ENCODE peak calls at places on chromosomes 12 and 14, in nine cellular contexts. One of them, this sample, is unnamed.

GRCh38 chr14:42571991-42572390 is 965.3 kb downstream of the LRFN5 start:
- DNase-seq in H1: no peak
- DNase-seq in A549: no peak
- DNase-seq in HepG2: no peak
- DNase-seq in SK-N-SH: no peak
- DNase-seq in HCT116: no peak
- DNase-seq in endothelial cell of umbilical vein: no peak
- DNase-seq in GM12878: no peak
- DNase-seq in K562: no peak
- DNase-seq in this sample: no peak

GRCh38 chr12:131123817-131124216 is 170.1 kb downstream of the ADGRD1 start:
- DNase-seq in HepG2: no peak
- DNase-seq in endothelial cell of umbilical vein: no peak
- DNase-seq in K562: no peak
- DNase-seq in H1: no peak
- DNase-seq in HCT116: no peak
- DNase-seq in SK-N-SH: no peak
- DNase-seq in GM12878: no peak
- DNase-seq in A549: no peak
- DNase-seq in this sample: no peak

GRCh38 chr12:66168410-66168809 is 1.4 kb downstream of the TMBIM4 start:
- DNase-seq in A549: no peak
- DNase-seq in GM12878: no peak
- DNase-seq in SK-N-SH: no peak
- DNase-seq in H1: no peak
- DNase-seq in endothelial cell of umbilical vein: no peak
- DNase-seq in HCT116: no peak
- DNase-seq in HepG2: no peak
- DNase-seq in K562: no peak
- DNase-seq in this sample: peak

GRCh38 chr14:68254669-68255527 is 435.3 kb downstream of the RAD51B start:
- DNase-seq in HepG2: peak
- DNase-seq in endothelial cell of umbilical vein: no peak
- DNase-seq in H1: no peak
- DNase-seq in GM12878: no peak
- DNase-seq in K562: no peak
- DNase-seq in SK-N-SH: no peak
- DNase-seq in A549: no peak
- DNase-seq in HCT116: no peak
- DNase-seq in this sample: no peak

GRCh38 chr12:47828967-47829482 is 9.3 kb upstream of the HDAC7 start:
- DNase-seq in GM12878: no peak
- DNase-seq in SK-N-SH: peak
- DNase-seq in K562: peak
- DNase-seq in H1: no peak
- DNase-seq in A549: peak
- DNase-seq in HCT116: peak
- DNase-seq in endothelial cell of umbilical vein: peak
- DNase-seq in HepG2: no peak
- DNase-seq in this sample: peak

GRCh38 chr14:62409909-62410308 is 635.3 kb downstream of the KCNH5 start:
- DNase-seq in H1: no peak
- DNase-seq in K562: no peak
- DNase-seq in endothelial cell of umbilical vein: no peak
- DNase-seq in GM12878: no peak
- DNase-seq in HepG2: no peak
- DNase-seq in HCT116: no peak
- DNase-seq in SK-N-SH: no peak
- DNase-seq in A549: no peak
- DNase-seq in this sample: no peak

GRCh38 chr14:47207636-47208035 is 467.8 kb downstream of the MDGA2 start:
- DNase-seq in HCT116: no peak
- DNase-seq in GM12878: no peak
- DNase-seq in K562: no peak
- DNase-seq in HepG2: no peak
- DNase-seq in H1: no peak
- DNase-seq in SK-N-SH: no peak
- DNase-seq in endothelial cell of umbilical vein: peak
- DNase-seq in A549: peak
- DNase-seq in this sample: no peak

GRCh38 chr12:118126119-118126757 is 9.7 kb upstream of the PEBP1 start:
- DNase-seq in HepG2: peak
- DNase-seq in HCT116: no peak
- DNase-seq in GM12878: no peak
- DNase-seq in endothelial cell of umbilical vein: no peak
- DNase-seq in H1: no peak
- DNase-seq in A549: no peak
- DNase-seq in SK-N-SH: no peak
- DNase-seq in K562: no peak
- DNase-seq in this sample: no peak

GRCh38 chr14:55638665-55639064 is 58.7 kb downstream of the KTN1 start:
- DNase-seq in A549: no peak
- DNase-seq in K562: no peak
- DNase-seq in GM12878: no peak
- DNase-seq in HepG2: no peak
- DNase-seq in H1: no peak
- DNase-seq in endothelial cell of umbilical vein: peak
- DNase-seq in HCT116: no peak
- DNase-seq in SK-N-SH: no peak
- DNase-seq in this sample: no peak

GRCh38 chr14:54251356-54251755 is 145.5 kb upstream of the CDKN3 start:
- DNase-seq in GM12878: no peak
- DNase-seq in A549: no peak
- DNase-seq in H1: no peak
- DNase-seq in K562: no peak
- DNase-seq in endothelial cell of umbilical vein: no peak
- DNase-seq in SK-N-SH: no peak
- DNase-seq in HepG2: no peak
- DNase-seq in HCT116: no peak
- DNase-seq in this sample: no peak

GRCh38 chr12:53949631-53950440 is 4.9 kb upstream of the HOXC12 start:
- DNase-seq in SK-N-SH: no peak
- DNase-seq in HCT116: no peak
- DNase-seq in H1: peak
- DNase-seq in HepG2: peak
- DNase-seq in GM12878: no peak
- DNase-seq in endothelial cell of umbilical vein: no peak
- DNase-seq in K562: peak
- DNase-seq in A549: no peak
- DNase-seq in this sample: peak

GRCh38 chr14:99273025-99273723 is 1.2 kb upstream of the BCL11B start:
- DNase-seq in HCT116: no peak
- DNase-seq in H1: peak
- DNase-seq in HepG2: peak
- DNase-seq in A549: peak
- DNase-seq in SK-N-SH: peak
- DNase-seq in endothelial cell of umbilical vein: peak
- DNase-seq in GM12878: no peak
- DNase-seq in K562: no peak
- DNase-seq in this sample: peak

GRCh38 chr12:82209533-82209932 is 148.7 kb downstream of the CCDC59 start:
- DNase-seq in HCT116: no peak
- DNase-seq in SK-N-SH: no peak
- DNase-seq in K562: no peak
- DNase-seq in A549: no peak
- DNase-seq in HepG2: no peak
- DNase-seq in GM12878: no peak
- DNase-seq in endothelial cell of umbilical vein: no peak
- DNase-seq in H1: no peak
- DNase-seq in this sample: no peak

GRCh38 chr12:101642115-101643067 is 47.6 kb downstream of the MYBPC1 start:
- DNase-seq in K562: peak
- DNase-seq in SK-N-SH: peak
- DNase-seq in HepG2: no peak
- DNase-seq in HCT116: no peak
- DNase-seq in GM12878: no peak
- DNase-seq in endothelial cell of umbilical vein: peak
- DNase-seq in A549: peak
- DNase-seq in H1: peak
- DNase-seq in this sample: no peak

GRCh38 chr12:52879394-52880351 is 25.2 kb downstream of the KRT8 start:
- DNase-seq in GM12878: no peak
- DNase-seq in HepG2: peak
- DNase-seq in K562: peak
- DNase-seq in A549: peak
- DNase-seq in SK-N-SH: peak
- DNase-seq in endothelial cell of umbilical vein: peak
- DNase-seq in H1: peak
- DNase-seq in HCT116: peak
- DNase-seq in this sample: peak
- TF ChIP-seq MAX in GM12878: no peak
- TF ChIP-seq MAX in HepG2: peak
- TF ChIP-seq MAX in K562: peak
- TF ChIP-seq MAX in A549: peak
- TF ChIP-seq MAX in SK-N-SH: peak
- TF ChIP-seq MAX in endothelial cell of umbilical vein: no peak
- TF ChIP-seq MAX in H1: peak
- TF ChIP-seq MAX in HCT116: no peak
- TF ChIP-seq MAX in this sample: peak

GRCh38 chr14:101119830-101120571 is 216.5 kb upstream of the RTL1 start:
- DNase-seq in HepG2: no peak
- DNase-seq in H1: peak
- DNase-seq in endothelial cell of umbilical vein: no peak
- DNase-seq in A549: no peak
- DNase-seq in SK-N-SH: peak
- DNase-seq in GM12878: no peak
- DNase-seq in K562: no peak
- DNase-seq in HCT116: no peak
- DNase-seq in this sample: peak
- H3K4me3 ChIP-seq in HepG2: no peak
- H3K4me3 ChIP-seq in H1: no peak
- H3K4me3 ChIP-seq in endothelial cell of umbilical vein: no peak
- H3K4me3 ChIP-seq in A549: no peak
- H3K4me3 ChIP-seq in SK-N-SH: no peak
- H3K4me3 ChIP-seq in GM12878: no peak
- H3K4me3 ChIP-seq in K562: no peak
- H3K4me3 ChIP-seq in HCT116: no peak
- H3K4me3 ChIP-seq in this sample: no peak

DNA sequence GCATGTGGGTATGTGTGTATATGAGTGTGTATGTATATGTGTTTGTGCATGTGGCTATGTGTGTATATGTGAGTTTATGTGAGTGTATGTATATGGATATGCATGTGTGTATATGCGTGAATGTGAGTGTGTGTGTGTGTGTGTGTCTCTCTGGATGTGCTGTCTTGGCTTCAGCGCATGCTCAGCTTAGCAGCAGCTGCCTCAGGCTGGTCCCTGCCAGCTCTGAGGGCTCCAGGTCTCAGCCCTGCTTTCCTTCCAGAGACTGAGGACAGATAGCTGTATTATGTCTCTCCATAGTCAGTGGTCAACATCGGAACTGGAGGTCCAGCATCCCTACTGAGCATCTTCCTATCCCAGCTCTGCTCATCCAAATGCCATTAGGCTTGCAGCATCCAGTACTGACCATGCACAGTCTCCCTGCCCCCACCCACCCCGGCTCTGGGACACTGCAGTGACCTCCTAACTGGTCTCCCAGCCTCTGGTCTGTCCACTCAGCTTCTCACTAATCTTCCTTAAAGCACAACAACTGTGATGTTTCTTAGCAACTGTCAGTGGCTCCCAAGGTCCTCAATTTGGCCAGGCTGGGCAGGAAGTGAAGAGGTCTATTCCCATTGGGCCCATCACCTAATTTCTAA is 22.8 kb downstream of the FAIM2 start:
- DNase-seq in HepG2: no peak
- DNase-seq in GM12878: no peak
- DNase-seq in H1: no peak
- DNase-seq in HCT116: no peak
- DNase-seq in A549: no peak
- DNase-seq in SK-N-SH: no peak
- DNase-seq in endothelial cell of umbilical vein: no peak
- DNase-seq in K562: no peak
- DNase-seq in this sample: no peak
- TF ChIP-seq MAX in HepG2: no peak
- TF ChIP-seq MAX in GM12878: no peak
- TF ChIP-seq MAX in H1: no peak
- TF ChIP-seq MAX in HCT116: no peak
- TF ChIP-seq MAX in A549: no peak
- TF ChIP-seq MAX in SK-N-SH: no peak
- TF ChIP-seq MAX in endothelial cell of umbilical vein: no peak
- TF ChIP-seq MAX in K562: no peak
- TF ChIP-seq MAX in this sample: no peak

GRCh38 chr14:105090493-105091334 is 25.5 kb upstream of the GPR132 start:
- DNase-seq in HCT116: peak
- DNase-seq in GM12878: no peak
- DNase-seq in SK-N-SH: peak
- DNase-seq in endothelial cell of umbilical vein: peak
- DNase-seq in K562: peak
- DNase-seq in HepG2: peak
- DNase-seq in H1: peak
- DNase-seq in A549: peak
- DNase-seq in this sample: peak

GRCh38 chr14:105092912-105093425 is 27.7 kb upstream of the GPR132 start:
- DNase-seq in HCT116: no peak
- DNase-seq in H1: peak
- DNase-seq in endothelial cell of umbilical vein: peak
- DNase-seq in HepG2: no peak
- DNase-seq in K562: peak
- DNase-seq in GM12878: no peak
- DNase-seq in SK-N-SH: peak
- DNase-seq in A549: peak
- DNase-seq in this sample: no peak

GRCh38 chr14:105093426-105094192 is 28.4 kb upstream of the GPR132 start:
- DNase-seq in GM12878: peak
- DNase-seq in A549: peak
- DNase-seq in HCT116: peak
- DNase-seq in H1: peak
- DNase-seq in endothelial cell of umbilical vein: peak
- DNase-seq in K562: peak
- DNase-seq in HepG2: peak
- DNase-seq in SK-N-SH: peak
- DNase-seq in this sample: peak

GRCh38 chr14:105091335-105092123 is 26.3 kb upstream of the GPR132 start:
- DNase-seq in HepG2: peak
- DNase-seq in endothelial cell of umbilical vein: no peak
- DNase-seq in HCT116: peak
- DNase-seq in K562: no peak
- DNase-seq in A549: peak
- DNase-seq in SK-N-SH: no peak
- DNase-seq in GM12878: no peak
- DNase-seq in H1: no peak
- DNase-seq in this sample: no peak

DNA sequence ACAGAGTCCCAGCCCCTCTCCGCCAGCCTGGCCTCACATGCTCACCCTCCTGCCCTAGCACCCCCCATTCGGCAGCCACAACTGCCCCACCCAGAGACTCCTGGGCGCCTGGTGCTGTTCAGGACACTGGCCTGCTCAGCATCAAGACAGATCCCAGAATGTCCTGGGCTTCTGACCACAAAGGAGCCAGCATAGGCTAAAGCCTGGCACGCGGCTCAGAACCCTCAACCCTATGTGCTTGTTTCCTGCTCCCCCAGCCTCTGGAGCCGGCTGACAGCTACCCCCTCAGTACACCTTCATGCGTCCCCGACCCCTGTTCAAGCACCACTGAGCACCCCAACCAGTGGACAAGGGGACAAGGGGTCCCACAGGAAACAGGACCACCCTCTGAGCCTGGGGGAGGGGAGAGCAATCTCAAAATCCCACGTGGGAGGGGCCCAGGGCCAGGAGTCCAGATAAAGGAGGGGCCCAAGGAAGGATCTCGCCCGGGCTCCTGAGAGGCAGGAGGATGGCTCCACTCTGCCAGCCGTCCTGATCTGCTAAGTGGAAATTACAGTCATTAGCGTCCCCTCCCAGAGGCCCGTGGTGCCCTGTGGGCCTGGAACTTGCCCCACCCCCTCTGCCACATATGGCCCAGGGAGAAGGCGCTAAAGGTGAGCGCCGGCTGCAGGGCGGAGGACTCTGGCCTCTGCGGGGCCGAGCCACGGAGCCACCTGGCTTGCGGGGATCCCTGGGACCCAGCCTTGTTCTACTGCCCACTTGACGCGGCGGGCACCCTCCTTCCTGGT is 27.1 kb upstream of the GPR132 start:
- DNase-seq in SK-N-SH: peak
- DNase-seq in GM12878: no peak
- DNase-seq in H1: peak
- DNase-seq in HCT116: no peak
- DNase-seq in K562: no peak
- DNase-seq in A549: peak
- DNase-seq in HepG2: no peak
- DNase-seq in endothelial cell of umbilical vein: no peak
- DNase-seq in this sample: no peak
- H3K4me3 ChIP-seq in SK-N-SH: peak
- H3K4me3 ChIP-seq in GM12878: peak
- H3K4me3 ChIP-seq in H1: peak
- H3K4me3 ChIP-seq in HCT116: peak
- H3K4me3 ChIP-seq in K562: peak
- H3K4me3 ChIP-seq in A549: peak
- H3K4me3 ChIP-seq in HepG2: no peak
- H3K4me3 ChIP-seq in endothelial cell of umbilical vein: peak
- H3K4me3 ChIP-seq in this sample: no peak